ENCODE peak calls at places on chromosomes 16 and 17, in ten cellular contexts. D is GM23338, W is brain microvascular endothelial cell, C is psoas muscle, V is astrocyte of the spinal cord, Q is epithelial cell of esophagus, L is MM.1S, K is kidney, J is HFFc6, X is A549. T is an unnamed sample.

GRCh38 chr16:81838794-81839193 is 59.7 kb downstream of the PLCG2 start:
- DNase-seq in D (no peak), W (peak; percentile 22), C (no peak), V (peak; percentile 9), Q (peak; percentile 55), L (no peak), K (no peak), J (peak; percentile 11), X (no peak), T (no peak)

GRCh38 chr17:74276561-74277009 is 2.6 kb downstream of the DNAI2 start:
- DNase-seq in D (no peak), W (no peak), C (peak; percentile 47), V (no peak), Q (no peak), L (no peak), K (no peak), J (no peak), X (no peak), T (no peak)

GRCh38 chr17:50638572-50638850 is 3.8 kb downstream of the ABCC3 start:
- DNase-seq in D (no peak), W (no peak), C (no peak), V (no peak), Q (no peak), L (no peak), K (no peak), J (peak; percentile 70), X (peak; percentile 97), T (no peak)

GRCh38 chr17:77473615-77474226 is 333.0 kb downstream of the SEC14L1 start:
- DNase-seq in D (no peak), W (no peak), C (no peak), V (no peak), Q (peak; percentile 87), L (peak; percentile 4), K (no peak), J (no peak), X (no peak), T (no peak)

GRCh38 chr16:59039066-59039465 is 304.9 kb upstream of the GOT2 start:
- DNase-seq in D (no peak), W (no peak), C (no peak), V (no peak), Q (no peak), L (no peak), K (no peak), J (no peak), X (no peak), T (no peak)

GRCh38 chr17:67365762-67366192 is 600 bp downstream of the PSMD12 start:
- DNase-seq in D (no peak), W (peak; percentile 63), C (no peak), V (peak; percentile 59), Q (peak; percentile 65), L (no peak), K (no peak), J (peak; percentile 53), X (peak; percentile 41), T (no peak)

GRCh38 chr16:23597003-23597756 is 1.1 kb upstream of the NDUFAB1 start:
- DNase-seq in D (peak; percentile 77), W (no peak), C (peak; percentile 30), V (no peak), Q (peak; percentile 39), L (peak; percentile 33), K (no peak), J (peak; percentile 19), X (peak; percentile 67), T (no peak)

GRCh38 chr17:49646391-49647255 is 31.3 kb downstream of the SPOP start:
- DNase-seq in D (no peak), W (peak; percentile 83), C (peak; percentile 50), V (peak; percentile 86), Q (peak; percentile 81), L (peak; percentile 88), K (no peak), J (peak; percentile 85), X (peak; percentile 27), T (no peak)

DNA sequence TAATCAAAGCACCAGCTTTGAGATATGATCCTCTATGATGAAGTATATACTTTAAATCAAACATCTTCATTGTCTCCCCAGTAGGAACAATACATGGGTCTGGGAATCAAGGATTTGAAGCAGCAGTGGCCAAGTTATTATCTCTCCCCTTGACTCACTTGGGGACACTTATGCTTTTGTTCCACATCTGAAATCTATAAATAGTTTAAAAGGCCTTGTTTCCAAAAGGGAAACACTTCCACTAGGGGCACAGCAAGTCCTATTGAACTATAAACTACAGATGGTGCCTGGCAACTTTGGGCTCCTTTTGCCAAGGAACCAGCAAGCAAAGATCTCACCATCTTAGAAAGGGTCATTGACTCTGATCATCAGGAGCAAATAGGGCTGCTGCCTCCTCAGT is 16.0 kb upstream of the CEP112 start:
- DNase-seq in D (no peak), W (no peak), C (no peak), V (no peak), Q (no peak), L (no peak), K (no peak), J (no peak), X (no peak), T (no peak)
- TF ChIP-seq CTCF in D (no peak), W (no peak), C (no peak), V (no peak), Q (no peak), L (no peak), K (no peak), J (peak; percentile 10), X (no peak), T (no peak)

GRCh38 chr17:19567216-19568015 is 33.8 kb downstream of the SLC47A1 start:
- DNase-seq in D (peak; percentile 45), W (no peak), C (no peak), V (no peak), Q (no peak), L (no peak), K (no peak), J (no peak), X (no peak), T (no peak)

GRCh38 chr17:19566176-19566575 is 32.5 kb downstream of the SLC47A1 start:
- DNase-seq in D (no peak), W (no peak), C (no peak), V (no peak), Q (no peak), L (no peak), K (no peak), J (no peak), X (no peak), T (no peak)

GRCh38 chr17:19558946-19559345 is 25.3 kb downstream of the SLC47A1 start:
- DNase-seq in D (no peak), W (no peak), C (no peak), V (no peak), Q (peak; percentile 54), L (no peak), K (no peak), J (no peak), X (no peak), T (no peak)

DNA sequence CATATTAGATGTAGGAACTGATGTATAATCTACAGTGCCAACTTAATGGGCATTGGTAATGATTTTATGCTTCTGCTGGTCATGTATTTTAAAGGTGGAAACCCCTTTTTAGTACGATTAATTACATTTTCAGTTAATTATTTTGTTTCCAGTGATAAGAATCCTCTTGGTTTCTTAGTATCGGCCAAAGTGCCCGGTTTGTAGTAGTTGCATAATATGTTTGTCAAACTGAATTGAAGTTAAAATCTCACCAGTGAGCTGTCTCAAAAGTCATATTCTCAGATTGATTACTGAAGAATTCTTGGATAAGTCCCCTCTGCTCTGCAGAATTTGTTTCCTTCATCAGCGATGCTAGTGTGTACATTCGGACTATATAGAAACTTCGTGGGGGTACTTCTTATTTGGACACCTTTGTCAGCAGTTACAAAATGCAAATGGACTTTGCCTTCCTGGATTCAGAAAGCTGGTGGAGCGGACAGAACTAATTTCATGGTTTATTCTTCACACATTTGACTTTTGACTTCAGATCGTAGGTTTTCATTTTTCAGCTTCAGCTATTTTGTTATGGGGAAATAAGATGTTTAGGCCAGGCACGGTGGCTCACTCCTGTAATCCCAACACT is 28.2 kb downstream of the SLC47A1 start:
- DNase-seq in D (no peak), W (no peak), C (no peak), V (no peak), Q (no peak), L (no peak), K (no peak), J (no peak), X (no peak), T (no peak)
- TF ChIP-seq CTCF in D (no peak), W (no peak), C (no peak), V (no peak), Q (no peak), L (no peak), K (no peak), J (no peak), X (no peak), T (no peak)

GRCh38 chr16:85058909-85059308 is 31.3 kb downstream of the KIAA0513 start:
- DNase-seq in D (no peak), W (no peak), C (no peak), V (no peak), Q (no peak), L (no peak), K (no peak), J (no peak), X (no peak), T (no peak)
- TF ChIP-seq CTCF in D (no peak), W (no peak), C (no peak), V (no peak), Q (no peak), L (no peak), K (no peak), J (no peak), X (no peak), T (no peak)

DNA sequence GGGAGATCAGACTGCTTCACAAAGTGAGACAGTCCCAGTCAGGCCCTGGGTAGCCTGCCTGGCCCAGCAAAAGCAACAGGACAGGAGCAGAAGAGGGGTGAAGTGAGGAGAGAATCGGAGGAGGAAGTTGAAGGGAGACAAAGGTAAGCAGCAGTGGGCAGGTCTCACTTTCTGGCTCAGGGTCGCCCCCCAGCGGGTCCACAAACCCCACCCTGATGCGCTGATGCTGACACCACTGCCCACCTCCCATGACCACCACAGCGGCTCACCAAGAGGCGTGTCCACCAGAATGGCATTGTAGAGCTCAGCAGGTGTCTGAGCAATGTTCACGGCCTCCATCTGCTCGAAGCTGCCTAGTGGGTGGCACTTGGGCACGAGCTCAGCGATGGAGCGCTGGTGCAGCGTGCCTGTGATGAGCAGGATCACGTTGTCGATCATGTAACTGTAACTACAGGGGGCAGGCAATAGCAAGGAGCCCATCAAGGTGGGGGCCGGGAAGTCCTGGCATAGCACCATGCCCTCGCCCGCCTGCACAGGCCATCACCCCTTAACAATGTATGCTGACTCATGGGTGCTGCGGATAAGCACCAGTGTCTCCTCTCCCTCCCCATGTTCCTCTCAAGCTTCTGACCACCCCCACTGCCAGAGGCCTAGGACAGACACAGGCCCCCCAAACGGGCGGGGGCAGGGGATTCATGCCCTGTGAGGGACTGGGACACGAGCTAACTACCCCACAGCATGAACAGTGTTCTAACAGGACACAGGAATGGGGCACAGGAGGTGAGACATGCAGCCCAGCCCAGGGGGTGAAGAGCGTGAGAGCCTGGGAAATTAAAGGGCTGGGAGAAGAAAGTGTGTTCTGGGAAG is 13.6 kb downstream of the HSD11B2 start:
- DNase-seq in D (peak; percentile 63), W (no peak), C (no peak), V (no peak), Q (no peak), L (no peak), K (no peak), J (no peak), X (no peak), T (no peak)
- TF ChIP-seq CTCF in D (peak; percentile 34), W (peak; percentile 8), C (no peak), V (no peak), Q (no peak), L (no peak), K (no peak), J (no peak), X (no peak), T (no peak)

T was measured in natural killer cell.